ENCODE peak calls at places on chromosomes 12 and 14, in five cellular contexts. G is OCI-LY7, X is hepatocyte, H is IMR-90, R is AG04450. N is an unnamed sample. For H3K9me3, the result is how much of the 10 kb centered on the place peaks cover.

GRCh38 chr12:14681640-14682039 is 14.8 kb downstream of the GUCY2C start:
- DNase-seq in G (no peak), X (no peak), H (no peak), R (no peak), N (no peak)

GRCh38 chr12:127170271-127171180 is 1096.4 kb upstream of the TMEM132C start:
- DNase-seq in G (no peak), X (no peak), H (peak), R (no peak), N (no peak)

GRCh38 chr12:75635606-75636444 is 124.4 kb upstream of the KRR1 start:
- DNase-seq in G (no peak), X (peak), H (peak), R (peak), N (no peak)

GRCh38 chr12:23853640-23854039 is 95.8 kb downstream of the SOX5 start:
- DNase-seq in G (no peak), X (no peak), H (no peak), R (no peak), N (no peak)

GRCh38 chr14:97120204-97121120 is 323.3 kb downstream of the VRK1 start:
- DNase-seq in G (no peak), X (no peak), H (no peak), R (no peak), N (no peak)

GRCh38 chr12:14366211-14366762 is 805 bp downstream of the ATF7IP start:
- DNase-seq in G (peak), X (peak), H (peak), R (no peak), N (peak)

GRCh38 chr14:83924259-83924658 is 1605.7 kb upstream of the FLRT2 start:
- DNase-seq in G (no peak), X (no peak), H (no peak), R (no peak), N (no peak)

GRCh38 chr12:45775964-45776363 is 46.5 kb downstream of the ARID2 start:
- DNase-seq in G (no peak), X (no peak), H (no peak), R (no peak), N (no peak)

GRCh38 chr14:73461478-73462077 is 3.2 kb upstream of the NUMB start:
- DNase-seq in G (no peak), X (no peak), H (no peak), R (no peak), N (no peak)

GRCh38 chr12:17383321-17383720 is 706.7 kb downstream of the RERGL start:
- DNase-seq in G (no peak), X (no peak), H (no peak), R (no peak), N (no peak)

GRCh38 chr12:112837629-112838191 is 46.2 kb downstream of the RPH3A start:
- DNase-seq in G (no peak), X (peak), H (peak), R (no peak), N (no peak)

GRCh38 chr12:22535478-22535877 is 8.9 kb downstream of the C2CD5 start:
- DNase-seq in G (peak), X (no peak), H (no peak), R (no peak), N (no peak)

GRCh38 chr14:88554458-88555286 is at the start of gene PTPN21:
- DNase-seq in G (no peak), X (peak), H (peak), R (no peak), N (peak)

GRCh38 chr12:95551305-95551704 is at the start of gene USP44:
- DNase-seq in G (no peak), X (no peak), H (no peak), R (no peak), N (no peak)

GRCh38 chr12:106269150-106269771 is 21.4 kb upstream of the CKAP4 start:
- DNase-seq in G (no peak), X (no peak), H (no peak), R (no peak), N (no peak)

GRCh38 chr14:96989293-96989692 is 192.1 kb downstream of the VRK1 start:
- DNase-seq in G (no peak), X (no peak), H (no peak), R (no peak), N (no peak)

GRCh38 chr12:106994579-106995220 is 7.8 kb upstream of the MTERF2 start:
- DNase-seq in G (no peak), X (no peak), H (peak), R (peak), N (peak)

GRCh38 chr14:21039059-21039422 is 3.1 kb upstream of the RNASE7 start:
- DNase-seq in G (no peak), X (peak), H (peak), R (peak), N (peak)

GRCh38 chr14:79304279-79304678 is 907.0 kb downstream of the DIO2 start:
- DNase-seq in G (no peak), X (no peak), H (no peak), R (no peak), N (no peak)

GRCh38 chr12:121946313-121947025 is 28.1 kb downstream of the CFAP251 start:
- DNase-seq in G (no peak), X (no peak), H (no peak), R (no peak), N (no peak)

GRCh38 chr12:125148316-125148715 is 83.1 kb downstream of the AACS start:
- DNase-seq in G (peak), X (no peak), H (no peak), R (no peak), N (no peak)

GRCh38 chr14:99759546-99759925 is 33.7 kb upstream of the EML1 start:
- DNase-seq in G (no peak), X (no peak), H (no peak), R (no peak), N (no peak)

GRCh38 chr14:55600784-55601561 is 21.0 kb downstream of the KTN1 start:
- DNase-seq in G (no peak), X (no peak), H (peak), R (no peak), N (peak)

GRCh38 chr14:63134801-63135200 is 69.4 kb upstream of the RHOJ start:
- DNase-seq in G (no peak), X (peak), H (peak), R (no peak), N (peak)

GRCh38 chr12:48956279-48957140 is 777 bp downstream of the ARF3 start:
- DNase-seq in G (peak), X (peak), H (peak), R (peak), N (peak)

GRCh38 chr14:101862177-101862576 is 100.7 kb downstream of the PPP2R5C start:
- DNase-seq in G (no peak), X (no peak), H (peak), R (no peak), N (no peak)

GRCh38 chr12:84512751-84513150 is 399.8 kb downstream of the SLC6A15 start:
- DNase-seq in G (no peak), X (no peak), H (no peak), R (no peak), N (no peak)

GRCh38 chr12:132873724-132874123 is 13.7 kb downstream of the CHFR start:
- DNase-seq in G (no peak), X (no peak), H (no peak), R (no peak), N (no peak)

GRCh38 chr12:100498141-100498540 is 24.5 kb downstream of the NR1H4 start:
- DNase-seq in G (no peak), X (no peak), H (no peak), R (no peak), N (no peak)

GRCh38 chr12:53197011-53197640 is 9.9 kb downstream of the ITGB7 start:
- DNase-seq in G (no peak), X (no peak), H (no peak), R (no peak), N (no peak)

GRCh38 chr12:65972149-65972548 is 147.9 kb downstream of the HMGA2 start:
- DNase-seq in G (no peak), X (no peak), H (no peak), R (no peak), N (no peak)

GRCh38 chr12:99810718-99811593 is 163.4 kb downstream of the GARIN6 start:
- DNase-seq in G (peak), X (peak), H (peak), R (no peak), N (peak)

GRCh38 chr12:54853933-54854538 is at the start of gene MUCL1:
- DNase-seq in G (peak), X (peak), H (peak), R (peak), N (peak)

GRCh38 chr12:25382311-25383106 is 131.8 kb upstream of the KRAS start:
- DNase-seq in G (peak), X (no peak), H (no peak), R (no peak), N (no peak)

GRCh38 chr14:48771717-48772116 is 814.5 kb downstream of the RPS29 start:
- DNase-seq in G (no peak), X (no peak), H (peak), R (no peak), N (peak)

GRCh38 chr14:104299993-104300761 is 161.8 kb downstream of the KIF26A start:
- DNase-seq in G (no peak), X (no peak), H (no peak), R (no peak), N (no peak)

GRCh38 chr14:104304451-104305351 is 166.3 kb downstream of the KIF26A start:
- DNase-seq in G (no peak), X (no peak), H (no peak), R (no peak), N (no peak)

GRCh38 chr14:104303705-104304425 is 165.5 kb downstream of the KIF26A start:
- DNase-seq in G (no peak), X (no peak), H (no peak), R (no peak), N (no peak)

GRCh38 chr14:104302794-104303405 is 164.5 kb downstream of the KIF26A start:
- DNase-seq in G (no peak), X (no peak), H (no peak), R (no peak), N (no peak)

GRCh38 chr14:104301731-104302460 is 163.5 kb downstream of the KIF26A start:
- DNase-seq in G (no peak), X (no peak), H (no peak), R (no peak), N (no peak)
- H3K9me3 ChIP-seq in G (under half), X (under half), H (half or more), R (half or more), N (under half)

GRCh38 chr14:54440870-54441868 is at the start of gene CNIH1:
- DNase-seq in G (peak), X (peak), H (peak), R (peak), N (peak)
- TF ChIP-seq CTCF in G (peak), X (peak), H (peak), R (peak), N (peak)

GRCh38 chr12:31890295-31891285 is 68.6 kb upstream of the RESF1 start:
- DNase-seq in G (peak), X (no peak), H (no peak), R (no peak), N (no peak)
- H3K9me3 ChIP-seq in G (half or more), X (under half), H (under half), R (under half), N (under half)

GRCh38 chr14:78164226-78164853 is 5.8 kb upstream of the NRXN3 start:
- DNase-seq in G (peak), X (peak), H (no peak), R (no peak), N (peak)
- TF ChIP-seq CTCF in G (peak), X (peak), H (peak), R (no peak), N (peak)

GRCh38 chr14:106044515-106044914 is 518.1 kb downstream of the TMEM121 start:
- DNase-seq in G (no peak), X (no peak), H (no peak), R (no peak), N (no peak)
- H3K9me3 ChIP-seq in G (under half), X (under half), H (under half), R (under half), N (under half)

GRCh38 chr12:116015525-116015924 is 262.0 kb downstream of the MED13L start:
- DNase-seq in G (peak), X (peak), H (peak), R (no peak), N (peak)
- TF ChIP-seq CTCF in G (peak), X (peak), H (peak), R (peak), N (peak)

GRCh38 chr14:60819575-60819974 is 85.0 kb downstream of the MNAT1 start:
- DNase-seq in G (no peak), X (peak), H (no peak), R (no peak), N (no peak)
- H3K9me3 ChIP-seq in G (under half), X (under half), H (under half), R (under half), N (under half)

DNA sequence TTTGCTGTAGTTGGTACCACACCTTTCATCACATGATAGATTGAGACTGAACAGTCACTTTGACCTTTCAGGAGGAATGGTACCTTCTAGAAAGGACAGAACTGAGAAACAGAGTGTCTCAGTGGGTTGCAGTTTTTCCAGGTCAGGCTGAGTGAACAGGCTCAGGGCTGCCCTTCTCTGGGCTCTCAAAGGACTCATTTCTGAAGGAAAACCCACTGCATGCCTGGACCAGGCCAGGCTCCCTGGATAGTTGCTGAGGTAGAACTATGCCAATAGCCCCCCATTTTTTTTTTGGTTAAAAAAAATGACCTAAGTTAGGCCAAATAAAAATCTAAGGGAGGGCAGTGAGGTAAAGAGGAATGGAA is 148.1 kb upstream of the EGLN3 start:
- DNase-seq in G (no peak), X (no peak), H (no peak), R (no peak), N (no peak)
- TF ChIP-seq CTCF in G (peak), X (no peak), H (no peak), R (no peak), N (no peak)

GRCh38 chr14:65485516-65485915 is 73.0 kb downstream of the FUT8 start:
- DNase-seq in G (no peak), X (no peak), H (no peak), R (no peak), N (no peak)

GRCh38 chr14:65487783-65488578 is 75.5 kb downstream of the FUT8 start:
- DNase-seq in G (peak), X (no peak), H (no peak), R (no peak), N (no peak)

GRCh38 chr14:65483647-65484046 is 71.1 kb downstream of the FUT8 start:
- DNase-seq in G (no peak), X (no peak), H (peak), R (no peak), N (no peak)

GRCh38 chr14:65482769-65483438 is 70.4 kb downstream of the FUT8 start:
- DNase-seq in G (no peak), X (no peak), H (no peak), R (no peak), N (peak)

DNA sequence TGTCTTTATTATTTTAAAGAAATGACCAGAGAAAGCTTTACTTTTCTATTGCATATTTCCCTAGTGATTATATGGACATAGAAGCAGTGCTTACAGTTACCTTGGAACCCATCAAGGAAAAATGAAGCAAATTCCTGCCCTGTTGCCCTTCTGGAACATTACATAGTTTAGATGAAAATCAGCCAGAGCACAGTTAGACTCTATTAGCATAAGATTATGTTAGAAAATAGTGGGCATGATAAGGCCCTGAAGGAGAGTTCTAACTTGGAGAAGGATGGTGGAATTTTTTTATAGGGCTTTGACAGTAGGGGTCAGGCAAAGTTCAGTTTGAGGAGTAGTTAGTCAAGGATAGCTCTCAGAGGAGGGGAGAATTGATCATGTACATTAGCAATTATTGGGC is 74.3 kb downstream of the FUT8 start:
- DNase-seq in G (no peak), X (no peak), H (peak), R (no peak), N (no peak)
- H3K9me3 ChIP-seq in G (under half), X (under half), H (under half), R (under half), N (under half)

DNA sequence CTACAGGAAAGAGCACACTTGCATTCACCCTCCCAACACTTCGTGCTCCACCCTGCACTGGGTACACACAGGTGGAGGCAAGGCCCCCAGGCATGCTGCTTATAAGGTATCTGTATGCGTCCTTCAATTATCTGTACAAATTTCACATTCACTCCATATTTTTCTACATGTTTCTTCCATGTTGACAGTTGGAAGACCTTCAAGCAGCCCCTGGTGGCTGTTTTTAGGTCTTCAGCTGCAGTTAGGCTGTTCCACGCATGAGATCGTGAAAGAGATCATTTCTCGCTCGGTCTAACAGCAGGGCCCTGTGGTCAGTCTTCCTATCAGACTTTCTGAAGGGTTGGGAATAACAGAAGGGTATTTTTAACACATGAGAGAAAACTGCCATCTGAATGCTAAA is 47.1 kb downstream of the PLXNC1 start:
- DNase-seq in G (no peak), X (no peak), H (no peak), R (no peak), N (no peak)
- TF ChIP-seq CTCF in G (peak), X (no peak), H (no peak), R (peak), N (no peak)